ENCODE peak calls at places on chromosomes 3 and 15, in four cellular contexts. L, U, M and Q are unnamed samples.

GRCh38 chr3:39644176-39644575 is 165.2 kb upstream of the MYRIP start:
- DNase-seq in M (no peak), U (no peak), L (no peak), Q (no peak)

GRCh38 chr15:37824717-37825382 is 109.6 kb upstream of the TMCO5A start:
- DNase-seq in U (no peak), L (peak; percentile 2), M (no peak), Q (no peak)

GRCh38 chr15:81023483-81024264 is 23.0 kb downstream of the TLNRD1 start:
- DNase-seq in U (peak; percentile 97), M (no peak), L (no peak), Q (no peak)

GRCh38 chr3:105806361-105806760 is 62.5 kb downstream of the CBLB start:
- DNase-seq in M (no peak), U (no peak), L (peak; percentile 50), Q (no peak)

GRCh38 chr3:51610708-51611107 is 60.3 kb upstream of the TEX264 start:
- DNase-seq in L (no peak), M (no peak), U (no peak), Q (no peak)

GRCh38 chr15:67915374-67916050 is 75.7 kb upstream of the RNU6-1 start:
- DNase-seq in M (no peak), U (no peak), L (peak; percentile 96), Q (no peak)

GRCh38 chr3:158086776-158087175 is 19.4 kb downstream of the SHOX2 start:
- DNase-seq in L (no peak), U (no peak), M (no peak), Q (no peak)

GRCh38 chr3:166446291-166446690 is 609.1 kb upstream of the BCHE start:
- DNase-seq in U (no peak), L (no peak), M (no peak), Q (no peak)

GRCh38 chr15:89206908-89207331 is 14.5 kb downstream of the RLBP1 start:
- DNase-seq in M (peak; percentile 50), L (peak; percentile 56), U (no peak), Q (peak; percentile 95)

GRCh38 chr15:82900511-82900910 is 52.0 kb downstream of the HOMER2 start:
- DNase-seq in M (no peak), U (no peak), L (no peak), Q (no peak)

GRCh38 chr3:13706451-13706850 is 157.5 kb downstream of the FBLN2 start:
- DNase-seq in L (no peak), U (no peak), M (no peak), Q (no peak)

GRCh38 chr15:36943496-36944361 is 156.6 kb downstream of the MEIS2 start:
- DNase-seq in M (no peak), U (no peak), L (no peak), Q (no peak)

GRCh38 chr3:134449277-134449676 is 36.5 kb downstream of the ANAPC13 start:
- DNase-seq in M (no peak), L (peak; percentile 56), U (no peak), Q (peak; percentile 28)

GRCh38 chr15:66251790-66252355 is 1.7 kb downstream of the MEGF11 start:
- DNase-seq in U (no peak), M (no peak), L (no peak), Q (no peak)

GRCh38 chr3:69172058-69172457 is 49.7 kb upstream of the LMOD3 start:
- DNase-seq in M (no peak), U (no peak), L (no peak), Q (no peak)

GRCh38 chr15:93250212-93250611 is 161.2 kb upstream of the RGMA start:
- DNase-seq in L (no peak), U (no peak), M (no peak), Q (no peak)

GRCh38 chr3:177904661-177905060 is 631.6 kb upstream of the KCNMB2 start:
- DNase-seq in M (no peak), L (no peak), U (no peak), Q (no peak)

GRCh38 chr3:194272221-194272620 is 78.9 kb downstream of the CPN2 start:
- DNase-seq in M (no peak), L (no peak), U (no peak), Q (no peak)

GRCh38 chr3:134485075-134485536 is 679 bp downstream of the ANAPC13 start:
- DNase-seq in U (no peak), M (no peak), L (peak; percentile 25), Q (no peak)

GRCh38 chr15:33007295-33007855 is 187.1 kb downstream of the FMN1 start:
- DNase-seq in U (no peak), M (no peak), L (no peak), Q (peak; percentile 19)

GRCh38 chr15:84681822-84682221 is 23.8 kb upstream of the NMB start:
- DNase-seq in M (no peak), U (no peak), L (no peak), Q (no peak)

GRCh38 chr3:133754455-133754854 is 8.3 kb downstream of the TF start:
- DNase-seq in U (no peak), M (no peak), L (no peak), Q (no peak)

GRCh38 chr3:47011371-47011770 is 31.9 kb downstream of the NBEAL2 start:
- DNase-seq in U (no peak), L (no peak), M (no peak), Q (no peak)

GRCh38 chr15:53835309-53835708 is 75.8 kb upstream of the WDR72 start:
- DNase-seq in L (no peak), M (no peak), U (no peak), Q (no peak)

GRCh38 chr15:61309236-61310016 is 80.3 kb upstream of the RORA start:
- DNase-seq in M (no peak), U (no peak), L (no peak), Q (no peak)

GRCh38 chr3:10194328-10195071 is 29.8 kb downstream of the IRAK2 start:
- DNase-seq in L (no peak), M (no peak), U (peak; percentile 74), Q (no peak)
- TF ChIP-seq SP1 in L (no peak), M (no peak), U (no peak), Q (no peak)

GRCh38 chr3:55519016-55519415 is 31.9 kb upstream of the WNT5A start:
- DNase-seq in L (no peak), U (no peak), M (no peak), Q (no peak)
- TF ChIP-seq SUZ12 in L (no peak), U (no peak), M (no peak), Q (no peak)

GRCh38 chr3:123442908-123443307 is 6.0 kb downstream of the ADCY5 start:
- DNase-seq in U (no peak), M (no peak), L (no peak), Q (no peak)

GRCh38 chr3:123442125-123442524 is 6.8 kb downstream of the ADCY5 start:
- DNase-seq in M (no peak), U (no peak), L (no peak), Q (no peak)

GRCh38 chr3:123444023-123444422 is 4.9 kb downstream of the ADCY5 start:
- DNase-seq in U (no peak), L (no peak), M (no peak), Q (no peak)

GRCh38 chr3:123444744-123445143 is 4.1 kb downstream of the ADCY5 start:
- DNase-seq in M (no peak), U (no peak), L (no peak), Q (no peak)

GRCh38 chr3:123440181-123440580 is 8.7 kb downstream of the ADCY5 start:
- DNase-seq in L (no peak), U (no peak), M (no peak), Q (no peak)
- TF ChIP-seq SP1 in L (no peak), U (no peak), M (no peak), Q (no peak)

GRCh38 chr15:100002091-100002620 is 268.9 kb upstream of the LYSMD4 start:
- DNase-seq in M (no peak), L (no peak), U (no peak), Q (no peak)

GRCh38 chr15:100002787-100003536 is 269.7 kb upstream of the LYSMD4 start:
- DNase-seq in L (no peak), U (no peak), M (no peak), Q (no peak)

GRCh38 chr15:100007609-100008008 is 274.4 kb upstream of the LYSMD4 start:
- DNase-seq in L (no peak), U (no peak), M (no peak), Q (no peak)

GRCh38 chr15:100005715-100006114 is 272.5 kb upstream of the LYSMD4 start:
- DNase-seq in L (no peak), M (no peak), U (no peak), Q (no peak)

DNA sequence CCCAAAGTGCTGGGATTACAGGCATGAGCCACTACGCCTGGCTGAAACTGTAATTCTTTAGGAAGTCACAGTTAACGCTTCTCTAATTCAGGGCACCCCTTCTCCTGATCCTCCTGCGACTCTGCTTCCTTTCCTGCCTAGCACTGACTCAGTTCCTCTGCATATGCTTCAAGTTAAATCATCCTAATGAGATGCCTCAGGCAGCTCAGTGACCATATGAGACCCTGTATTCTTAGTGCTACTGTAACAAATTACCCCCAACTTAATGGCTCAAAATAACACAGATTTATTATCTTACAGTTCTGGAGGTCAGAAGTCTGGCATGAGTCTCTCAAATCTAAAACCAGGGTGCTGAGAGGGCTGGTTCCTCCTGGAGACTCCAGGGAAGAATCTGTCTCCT is 271.8 kb upstream of the LYSMD4 start:
- DNase-seq in M (no peak), U (no peak), L (no peak), Q (no peak)
- TF ChIP-seq SUZ12 in M (no peak), U (no peak), L (no peak), Q (no peak)

GRCh38 chr15:72835289-72835890 is 51.8 kb upstream of the ADPGK start:
- DNase-seq in M (no peak), L (peak; percentile 4), U (no peak), Q (peak; percentile 31)
- TF ChIP-seq SP1 in M (no peak), L (no peak), U (no peak), Q (no peak)

GRCh38 chr3:145124886-145125285 is 1036.1 kb downstream of the PLOD2 start:
- DNase-seq in U (no peak), M (no peak), L (no peak), Q (no peak)
- TF ChIP-seq SUZ12 in U (no peak), M (no peak), L (no peak), Q (no peak)